ENCODE peak calls at places on chromosomes 12 and 14, in six cellular contexts. T is endothelial cell of umbilical vein, Y is GM12878, E is H1, W is GM12892, X is spleen. N is an unnamed sample.
A peak's percentile ranks its signal among the peaks of the same experiment; 100 is the strongest.

GRCh38 chr14:81205639-81206038 is 15.1 kb downstream of the GTF2A1 start:
- DNase-seq in E (no peak), W (no peak), Y (no peak), X (no peak), T (no peak), N (no peak)

GRCh38 chr12:32366704-32367103 is 32.7 kb upstream of the FGD4 start:
- DNase-seq in T (no peak), E (no peak), W (no peak), X (no peak), Y (no peak), N (no peak)

GRCh38 chr12:57552692-57553321 is 3.0 kb downstream of the KIF5A start:
- DNase-seq in X (no peak), T (no peak), E (no peak), Y (no peak), W (no peak), N (no peak)

GRCh38 chr14:61418749-61419148 is 97.4 kb downstream of the PRKCH start:
- DNase-seq in X (no peak), W (no peak), Y (no peak), T (peak; percentile 94), E (no peak), N (no peak)

GRCh38 chr14:99263564-99264330 is 8.2 kb downstream of the BCL11B start:
- DNase-seq in T (no peak), W (no peak), E (no peak), Y (no peak), X (no peak), N (no peak)

GRCh38 chr12:103705927-103706326 is 118.9 kb downstream of the STAB2 start:
- DNase-seq in Y (no peak), X (no peak), E (no peak), W (no peak), T (no peak), N (no peak)

GRCh38 chr14:81219821-81220487 is 805 bp downstream of the GTF2A1 start:
- DNase-seq in X (peak; percentile 91), Y (no peak), W (no peak), E (no peak), T (no peak), N (no peak)

GRCh38 chr12:20044836-20045235 is 323.5 kb upstream of the PDE3A start:
- DNase-seq in Y (no peak), W (no peak), E (no peak), X (no peak), T (no peak), N (no peak)

GRCh38 chr12:95532851-95533250 is 18.4 kb downstream of the USP44 start:
- DNase-seq in T (no peak), E (no peak), X (no peak), Y (no peak), W (no peak), N (no peak)

GRCh38 chr12:95322335-95322734 is 104.7 kb downstream of the VEZT start:
- DNase-seq in T (no peak), X (no peak), Y (no peak), E (no peak), W (no peak), N (no peak)

GRCh38 chr14:21104448-21105060 is 3.7 kb downstream of the TMEM253 start:
- DNase-seq in W (no peak), X (peak; percentile 93), E (peak; percentile 44), Y (no peak), T (peak; percentile 78), N (peak; percentile 69)

GRCh38 chr12:15336772-15337553 is 14.7 kb downstream of the PTPRO start:
- DNase-seq in T (peak; percentile 46), Y (no peak), W (no peak), E (no peak), X (no peak), N (no peak)

GRCh38 chr12:4526923-4527546 is 11.7 kb upstream of the RAD51AP1 start:
- DNase-seq in Y (no peak), X (no peak), W (no peak), E (no peak), T (peak; percentile 20), N (no peak)

GRCh38 chr12:21828779-21829178 is 54.3 kb upstream of the KCNJ8 start:
- DNase-seq in W (no peak), Y (no peak), X (no peak), T (no peak), E (no peak), N (no peak)

GRCh38 chr12:92558806-92559205 is 144.0 kb upstream of the PLEKHG7 start:
- DNase-seq in Y (no peak), T (no peak), E (no peak), W (no peak), X (no peak), N (no peak)

GRCh38 chr12:40104461-40105264 is 1.2 kb downstream of the SLC2A13 start:
- DNase-seq in W (peak; percentile 27), Y (no peak), X (no peak), E (no peak), T (no peak), N (no peak)

GRCh38 chr14:90567191-90567590 is 170.4 kb downstream of the CALM1 start:
- DNase-seq in Y (no peak), E (no peak), W (no peak), X (no peak), T (no peak), N (no peak)

DNA sequence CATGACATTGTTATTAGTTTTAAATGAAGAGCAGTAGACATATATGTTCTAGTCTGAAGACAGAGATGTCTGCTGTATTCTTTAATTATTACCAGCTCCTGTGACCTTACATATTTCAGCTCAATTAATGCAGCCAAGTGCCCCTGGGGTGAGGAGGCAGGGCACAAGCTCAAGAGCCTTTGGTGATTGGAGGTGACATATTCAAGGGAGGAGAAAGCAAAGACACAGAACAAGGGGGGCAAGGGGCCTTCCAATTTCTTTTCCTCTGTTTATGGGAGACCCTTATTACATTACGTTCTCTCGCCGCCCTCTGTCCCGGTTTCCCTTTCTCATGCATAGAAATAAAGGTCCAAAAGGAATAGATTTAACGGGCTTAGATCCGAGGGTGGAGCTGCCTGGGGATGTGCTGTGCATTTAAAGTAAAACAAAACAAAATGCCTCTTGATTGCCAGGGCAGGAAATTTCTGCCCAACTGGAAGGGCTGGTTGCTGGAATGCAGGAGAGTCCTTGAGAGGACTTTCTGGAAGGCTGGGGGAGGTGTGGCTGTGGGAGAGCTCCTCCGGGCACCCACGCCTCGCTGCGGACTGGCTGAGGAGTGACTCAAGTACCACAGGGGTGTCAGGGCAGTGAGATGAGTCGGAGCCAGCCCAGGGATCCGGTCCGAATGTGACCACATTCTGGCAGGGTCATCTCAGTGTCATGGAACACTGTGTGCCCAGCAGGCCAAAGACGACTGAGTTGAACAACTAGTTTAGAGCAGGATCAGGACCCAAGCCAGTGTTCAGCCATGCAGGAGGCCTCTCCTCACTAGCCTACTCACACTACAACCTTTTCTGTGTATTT is 32.1 kb upstream of the GSG1 start:
- DNase-seq in E (peak; percentile 19), T (peak; percentile 46), X (peak; percentile 76), W (no peak), Y (no peak), N (no peak)
- TF ChIP-seq POLR2AphosphoS5 in E (no peak), T (no peak), X (peak; percentile 77), W (no peak), Y (no peak), N (no peak)

GRCh38 chr12:75684678-75685620 is 173.5 kb upstream of the KRR1 start:
- DNase-seq in W (no peak), E (no peak), X (no peak), T (no peak), Y (no peak), N (no peak)
- TF ChIP-seq POLR2AphosphoS5 in W (no peak), E (no peak), X (no peak), T (no peak), Y (no peak), N (no peak)

GRCh38 chr12:31119531-31120211 is 46.0 kb downstream of the DDX11 start:
- DNase-seq in T (no peak), Y (no peak), E (no peak), X (peak; percentile 75), W (no peak), N (no peak)

GRCh38 chr12:31118347-31118830 is 44.7 kb downstream of the DDX11 start:
- DNase-seq in W (peak; percentile 40), Y (no peak), T (no peak), X (peak; percentile 74), E (no peak), N (no peak)

GRCh38 chr12:31118831-31119530 is 45.3 kb downstream of the DDX11 start:
- DNase-seq in Y (no peak), X (peak; percentile 85), T (no peak), E (no peak), W (no peak), N (no peak)

GRCh38 chr12:31120392-31121008 is 46.8 kb downstream of the DDX11 start:
- DNase-seq in X (no peak), W (no peak), Y (no peak), T (no peak), E (no peak), N (no peak)

GRCh38 chr12:31117203-31118011 is 43.7 kb downstream of the DDX11 start:
- DNase-seq in T (peak; percentile 49), W (peak; percentile 64), X (peak; percentile 87), E (no peak), Y (no peak), N (peak; percentile 20)
- TF ChIP-seq POLR2AphosphoS5 in T (no peak), W (no peak), X (no peak), E (no peak), Y (no peak), N (no peak)

GRCh38 chr14:103697601-103698379 is 17.5 kb downstream of the XRCC3 start:
- DNase-seq in T (no peak), Y (no peak), X (peak; percentile 68), W (no peak), E (no peak), N (no peak)
- TF ChIP-seq POLR2AphosphoS5 in T (peak; percentile 67), Y (no peak), X (peak; percentile 58), W (no peak), E (peak; percentile 55), N (no peak)

GRCh38 chr14:49942090-49942489 is 49.2 kb downstream of the ARF6 start:
- DNase-seq in Y (no peak), T (no peak), X (no peak), E (no peak), W (no peak), N (no peak)
- TF ChIP-seq POLR2AphosphoS5 in Y (no peak), T (no peak), X (no peak), E (no peak), W (no peak), N (no peak)

GRCh38 chr12:123260081-123260480 is 11.6 kb downstream of the CDK2AP1 start:
- DNase-seq in Y (no peak), T (no peak), E (no peak), W (no peak), X (no peak), N (no peak)
- TF ChIP-seq POLR2AphosphoS5 in Y (no peak), T (no peak), E (no peak), W (no peak), X (no peak), N (no peak)

GRCh38 chr14:100726467-100726811 is 253 bp upstream of the DLK1 start:
- DNase-seq in Y (no peak), W (no peak), E (no peak), X (no peak), T (no peak), N (no peak)
- TF ChIP-seq POLR2AphosphoS5 in Y (no peak), W (no peak), E (no peak), X (no peak), T (no peak), N (no peak)

GRCh38 chr14:75522224-75522764 is at the start of gene BATF:
- DNase-seq in X (peak; percentile 91), Y (no peak), E (no peak), T (no peak), W (peak; percentile 46), N (no peak)
- TF ChIP-seq POLR2AphosphoS5 in X (peak; percentile 82), Y (peak; percentile 89), E (no peak), T (no peak), W (peak; percentile 96), N (no peak)